ENCODE peak calls at places on chromosomes 1 and 21, in eight cellular contexts. One of them, this sample, is unnamed. For H3K36me3, the result is how much of the 10 kb centered on the place peaks cover.

GRCh38 chr1:101262601-101263348 is 26.0 kb downstream of the S1PR1 start:
- DNase-seq in heart left ventricle: no peak
- DNase-seq in thoracic aorta: no peak
- DNase-seq in GM06990: no peak
- DNase-seq in GM23338: peak
- DNase-seq in small intestine: peak
- DNase-seq in cardiac muscle cell: peak
- DNase-seq in pancreas: no peak
- DNase-seq in this sample: no peak

GRCh38 chr1:182164273-182164672 is 102.8 kb upstream of the ZNF648 start:
- DNase-seq in small intestine: no peak
- DNase-seq in pancreas: no peak
- DNase-seq in heart left ventricle: no peak
- DNase-seq in GM23338: no peak
- DNase-seq in GM06990: no peak
- DNase-seq in thoracic aorta: no peak
- DNase-seq in cardiac muscle cell: no peak
- DNase-seq in this sample: no peak

GRCh38 chr1:158246650-158247049 is 7.6 kb upstream of the CD1A start:
- DNase-seq in cardiac muscle cell: peak
- DNase-seq in pancreas: no peak
- DNase-seq in heart left ventricle: no peak
- DNase-seq in GM23338: peak
- DNase-seq in small intestine: no peak
- DNase-seq in thoracic aorta: no peak
- DNase-seq in GM06990: no peak
- DNase-seq in this sample: peak

GRCh38 chr1:99849744-99850457 is at the start of gene AGL:
- DNase-seq in heart left ventricle: peak
- DNase-seq in GM06990: peak
- DNase-seq in pancreas: peak
- DNase-seq in thoracic aorta: peak
- DNase-seq in small intestine: peak
- DNase-seq in GM23338: peak
- DNase-seq in cardiac muscle cell: peak
- DNase-seq in this sample: peak

GRCh38 chr1:204409111-204409510 is 2.5 kb downstream of the PPP1R15B start:
- DNase-seq in cardiac muscle cell: peak
- DNase-seq in small intestine: no peak
- DNase-seq in GM06990: no peak
- DNase-seq in heart left ventricle: no peak
- DNase-seq in GM23338: no peak
- DNase-seq in pancreas: no peak
- DNase-seq in thoracic aorta: no peak
- DNase-seq in this sample: no peak

GRCh38 chr1:206826409-206826808 is 39.0 kb upstream of the IL20 start:
- DNase-seq in GM06990: no peak
- DNase-seq in pancreas: no peak
- DNase-seq in small intestine: no peak
- DNase-seq in thoracic aorta: no peak
- DNase-seq in cardiac muscle cell: no peak
- DNase-seq in heart left ventricle: no peak
- DNase-seq in GM23338: no peak
- DNase-seq in this sample: no peak

GRCh38 chr1:201348211-201348566 is 29.3 kb downstream of the TNNT2 start:
- DNase-seq in GM06990: no peak
- DNase-seq in cardiac muscle cell: peak
- DNase-seq in heart left ventricle: no peak
- DNase-seq in small intestine: peak
- DNase-seq in GM23338: peak
- DNase-seq in pancreas: peak
- DNase-seq in thoracic aorta: no peak
- DNase-seq in this sample: peak

GRCh38 chr21:28154121-28154520 is 838.6 kb downstream of the LTN1 start:
- DNase-seq in GM23338: no peak
- DNase-seq in cardiac muscle cell: no peak
- DNase-seq in small intestine: no peak
- DNase-seq in GM06990: no peak
- DNase-seq in pancreas: no peak
- DNase-seq in heart left ventricle: no peak
- DNase-seq in thoracic aorta: no peak
- DNase-seq in this sample: no peak

GRCh38 chr1:235809949-235810348 is 56.8 kb downstream of the LYST start:
- DNase-seq in small intestine: no peak
- DNase-seq in cardiac muscle cell: peak
- DNase-seq in GM06990: no peak
- DNase-seq in GM23338: no peak
- DNase-seq in thoracic aorta: no peak
- DNase-seq in heart left ventricle: no peak
- DNase-seq in pancreas: no peak
- DNase-seq in this sample: no peak

GRCh38 chr21:46093668-46094400 is 4.1 kb upstream of the COL6A2 start:
- DNase-seq in thoracic aorta: no peak
- DNase-seq in GM06990: no peak
- DNase-seq in heart left ventricle: no peak
- DNase-seq in pancreas: no peak
- DNase-seq in small intestine: no peak
- DNase-seq in GM23338: no peak
- DNase-seq in cardiac muscle cell: no peak
- DNase-seq in this sample: no peak

GRCh38 chr21:25862596-25862995 is 127.8 kb downstream of the GABPA start:
- DNase-seq in GM23338: peak
- DNase-seq in cardiac muscle cell: peak
- DNase-seq in small intestine: peak
- DNase-seq in thoracic aorta: no peak
- DNase-seq in heart left ventricle: no peak
- DNase-seq in GM06990: no peak
- DNase-seq in pancreas: no peak
- DNase-seq in this sample: peak

GRCh38 chr1:60762176-60762575 is 320.2 kb upstream of the NFIA start:
- DNase-seq in thoracic aorta: no peak
- DNase-seq in GM06990: no peak
- DNase-seq in cardiac muscle cell: peak
- DNase-seq in small intestine: no peak
- DNase-seq in GM23338: no peak
- DNase-seq in heart left ventricle: no peak
- DNase-seq in pancreas: no peak
- DNase-seq in this sample: no peak

DNA sequence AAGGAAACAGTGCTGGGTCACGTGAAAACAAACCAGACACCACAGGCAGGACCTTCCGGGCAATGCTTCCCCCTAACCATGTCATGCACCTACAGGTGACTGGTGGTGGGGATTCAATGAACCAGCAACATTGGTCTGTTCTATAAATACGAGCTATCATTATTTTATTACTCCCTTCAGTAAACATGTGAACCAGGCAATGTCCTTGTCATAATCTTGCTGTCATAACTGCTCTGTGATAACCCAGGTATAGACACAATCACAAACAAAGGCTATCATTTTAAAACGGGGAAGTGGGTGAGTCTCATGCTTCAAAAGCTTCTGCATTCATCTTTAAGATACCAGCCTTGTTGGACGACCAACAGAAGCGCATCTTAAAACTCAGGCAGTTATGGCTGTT is 153.4 kb downstream of the CLIC6 start:
- DNase-seq in GM06990: no peak
- DNase-seq in small intestine: peak
- DNase-seq in cardiac muscle cell: no peak
- DNase-seq in heart left ventricle: no peak
- DNase-seq in thoracic aorta: no peak
- DNase-seq in pancreas: no peak
- DNase-seq in GM23338: no peak
- DNase-seq in this sample: no peak
- H3K36me3 ChIP-seq in GM06990: under half
- H3K36me3 ChIP-seq in small intestine: under half
- H3K36me3 ChIP-seq in cardiac muscle cell: under half
- H3K36me3 ChIP-seq in heart left ventricle: under half
- H3K36me3 ChIP-seq in thoracic aorta: under half
- H3K36me3 ChIP-seq in pancreas: under half
- H3K36me3 ChIP-seq in GM23338: under half
- H3K36me3 ChIP-seq in this sample: under half

DNA sequence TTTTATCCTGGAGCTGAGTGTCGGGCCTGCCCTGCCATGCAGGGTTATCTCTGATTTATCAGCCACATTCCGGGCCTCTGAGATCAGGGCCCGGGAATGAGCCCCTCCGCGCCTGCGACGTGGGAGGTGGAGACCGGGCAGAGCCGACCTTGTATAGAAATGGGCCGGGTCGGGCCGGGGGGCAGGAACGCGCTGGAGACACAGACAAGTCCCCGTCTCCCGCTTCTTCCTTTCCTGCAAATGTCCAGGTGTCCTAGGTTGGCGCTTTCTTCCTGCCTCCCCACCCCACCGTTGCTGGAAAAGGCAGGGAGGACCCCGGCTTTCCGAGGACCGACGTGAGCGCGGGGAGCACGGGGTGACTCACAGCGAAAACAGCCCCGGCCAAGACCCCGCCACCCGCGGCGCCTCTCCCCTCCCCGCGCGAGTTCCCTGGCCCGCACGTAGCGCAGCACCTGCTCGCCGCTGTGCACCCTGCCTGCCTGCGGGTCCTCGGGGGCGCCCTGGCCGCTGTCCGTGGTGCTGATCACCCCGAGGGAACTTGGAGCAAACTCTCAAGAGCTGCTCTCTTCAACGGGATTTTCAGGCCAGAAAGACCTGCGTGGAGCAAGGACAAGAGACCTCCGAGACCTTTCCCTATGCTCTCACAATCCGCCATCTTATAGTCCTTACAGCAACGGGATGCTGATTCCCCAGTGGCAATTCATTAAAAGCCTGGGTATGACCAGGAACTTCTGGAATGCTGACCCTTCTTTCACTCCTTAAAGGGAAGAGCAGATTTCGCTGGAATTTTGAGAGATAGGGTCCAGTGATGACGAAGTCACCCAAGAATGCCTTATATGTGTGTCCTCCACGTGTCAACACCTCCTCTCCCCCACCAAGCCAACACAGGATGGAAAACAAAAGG is 475 bp upstream of the NPPB start:
- DNase-seq in GM23338: peak
- DNase-seq in heart left ventricle: peak
- DNase-seq in thoracic aorta: no peak
- DNase-seq in small intestine: peak
- DNase-seq in cardiac muscle cell: peak
- DNase-seq in pancreas: peak
- DNase-seq in GM06990: peak
- DNase-seq in this sample: peak
- H3K36me3 ChIP-seq in GM23338: under half
- H3K36me3 ChIP-seq in heart left ventricle: under half
- H3K36me3 ChIP-seq in thoracic aorta: under half
- H3K36me3 ChIP-seq in small intestine: under half
- H3K36me3 ChIP-seq in cardiac muscle cell: under half
- H3K36me3 ChIP-seq in pancreas: under half
- H3K36me3 ChIP-seq in GM06990: under half
- H3K36me3 ChIP-seq in this sample: under half

DNA sequence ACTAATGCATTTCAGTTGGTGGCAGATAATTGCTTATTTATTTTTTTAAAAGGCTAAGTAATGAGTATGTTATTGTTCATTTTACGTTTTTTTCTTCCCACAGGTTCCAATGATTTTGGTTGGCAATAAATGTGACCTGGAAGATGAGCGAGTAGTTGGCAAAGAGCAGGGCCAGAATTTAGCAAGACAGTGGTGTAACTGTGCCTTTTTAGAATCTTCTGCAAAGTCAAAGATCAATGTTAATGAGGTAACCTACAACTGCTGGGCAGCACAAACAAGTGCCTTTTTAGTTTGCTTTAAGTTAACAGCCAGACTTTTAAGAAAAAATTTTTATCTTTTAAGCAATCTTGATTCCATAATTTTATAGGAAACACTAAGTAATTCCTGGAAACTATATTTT is 35.0 kb downstream of the INKA2 start:
- DNase-seq in cardiac muscle cell: no peak
- DNase-seq in thoracic aorta: no peak
- DNase-seq in heart left ventricle: no peak
- DNase-seq in GM06990: no peak
- DNase-seq in pancreas: no peak
- DNase-seq in small intestine: no peak
- DNase-seq in GM23338: no peak
- DNase-seq in this sample: no peak
- H3K36me3 ChIP-seq in cardiac muscle cell: under half
- H3K36me3 ChIP-seq in thoracic aorta: under half
- H3K36me3 ChIP-seq in heart left ventricle: under half
- H3K36me3 ChIP-seq in GM06990: under half
- H3K36me3 ChIP-seq in pancreas: under half
- H3K36me3 ChIP-seq in small intestine: under half
- H3K36me3 ChIP-seq in GM23338: under half
- H3K36me3 ChIP-seq in this sample: under half

GRCh38 chr1:77956464-77956863 is 22.4 kb downstream of the FUBP1 start:
- DNase-seq in cardiac muscle cell: no peak
- DNase-seq in GM23338: no peak
- DNase-seq in thoracic aorta: no peak
- DNase-seq in heart left ventricle: no peak
- DNase-seq in small intestine: no peak
- DNase-seq in GM06990: no peak
- DNase-seq in pancreas: no peak
- DNase-seq in this sample: no peak
- H3K36me3 ChIP-seq in cardiac muscle cell: half or more
- H3K36me3 ChIP-seq in GM23338: half or more
- H3K36me3 ChIP-seq in thoracic aorta: under half
- H3K36me3 ChIP-seq in heart left ventricle: half or more
- H3K36me3 ChIP-seq in small intestine: under half
- H3K36me3 ChIP-seq in GM06990: under half
- H3K36me3 ChIP-seq in pancreas: under half
- H3K36me3 ChIP-seq in this sample: half or more